ENCODE peak calls at places on chromosomes 3 and 15, in six cellular contexts. P is omental fat pad, J is left lung, L is fibroblast of pulmonary artery, S is A549, R is tibial artery. X is an unnamed sample.

GRCh38 chr3:15042936-15043335 is 22.2 kb downstream of the MRPS25 start:
- DNase-seq in P (no peak), J (no peak), L (peak; percentile 39), S (no peak), R (no peak), X (no peak)

GRCh38 chr3:108488631-108489030 is 21.8 kb downstream of the MYH15 start:
- DNase-seq in P (no peak), J (no peak), L (peak; percentile 87), S (no peak), R (no peak), X (peak; percentile 74)

GRCh38 chr3:68089572-68089991 is 435.2 kb upstream of the SUCLG2 start:
- DNase-seq in P (no peak), J (no peak), L (no peak), S (no peak), R (no peak), X (no peak)

GRCh38 chr3:31704651-31705179 is 172.0 kb downstream of the STT3B start:
- DNase-seq in P (no peak), J (peak; percentile 68), L (peak; percentile 22), S (peak; percentile 62), R (peak; percentile 78), X (peak; percentile 76)

GRCh38 chr3:52655895-52656294 is 29.8 kb downstream of the PBRM1 start:
- DNase-seq in P (no peak), J (no peak), L (no peak), S (no peak), R (no peak), X (no peak)

GRCh38 chr3:127035672-127036071 is 52.8 kb downstream of the PLXNA1 start:
- DNase-seq in P (peak; percentile 55), J (peak; percentile 91), L (peak; percentile 92), S (peak; percentile 33), R (peak; percentile 86), X (peak; percentile 97)

GRCh38 chr15:47744496-47744895 is 27.2 kb downstream of the SEMA6D start:
- DNase-seq in P (no peak), J (no peak), L (no peak), S (no peak), R (no peak), X (no peak)

GRCh38 chr3:52904000-52904399 is 6.7 kb upstream of the STIMATE start:
- DNase-seq in P (no peak), J (no peak), L (no peak), S (no peak), R (no peak), X (no peak)

GRCh38 chr15:62494144-62494543 is 329.1 kb upstream of the C2CD4B start:
- DNase-seq in P (no peak), J (no peak), L (no peak), S (no peak), R (no peak), X (no peak)

GRCh38 chr15:56320316-56320715 is 44.9 kb upstream of the TEX9 start:
- DNase-seq in P (no peak), J (no peak), L (no peak), S (no peak), R (no peak), X (no peak)

GRCh38 chr15:48414015-48414414 is 82.8 kb downstream of the DUT start:
- DNase-seq in P (no peak), J (no peak), L (peak; percentile 89), S (no peak), R (no peak), X (peak; percentile 95)

GRCh38 chr3:183837894-183838293 is 12.5 kb upstream of the MAP6D1 start:
- DNase-seq in P (no peak), J (no peak), L (no peak), S (no peak), R (no peak), X (no peak)

GRCh38 chr3:24640330-24640877 is 145.8 kb upstream of the THRB start:
- DNase-seq in P (no peak), J (no peak), L (peak; percentile 62), S (peak; percentile 17), R (no peak), X (peak; percentile 81)

GRCh38 chr15:85289677-85290365 is 90.6 kb upstream of the AKAP13 start:
- DNase-seq in P (no peak), J (peak; percentile 37), L (peak; percentile 67), S (peak; percentile 96), R (no peak), X (peak; percentile 54)

GRCh38 chr15:55555089-55555488 is 33.1 kb downstream of the PYGO1 start:
- DNase-seq in P (no peak), J (no peak), L (no peak), S (no peak), R (no peak), X (peak; percentile 10)

GRCh38 chr3:120907659-120908029 is 361 bp upstream of the STXBP5L start:
- DNase-seq in P (no peak), J (no peak), L (no peak), S (no peak), R (no peak), X (no peak)

GRCh38 chr3:156787926-156788663 is 38.1 kb upstream of the LEKR1 start:
- DNase-seq in P (no peak), J (no peak), L (peak; percentile 90), S (peak; percentile 60), R (no peak), X (peak; percentile 99)

GRCh38 chr15:60660290-60661051 is 181.5 kb upstream of the ICE2 start:
- DNase-seq in P (no peak), J (no peak), L (peak; percentile 81), S (no peak), R (no peak), X (peak; percentile 88)

GRCh38 chr15:32909431-32909830 is 191.6 kb downstream of the GREM1 start:
- DNase-seq in P (no peak), J (no peak), L (peak; percentile 58), S (no peak), R (no peak), X (peak; percentile 60)

GRCh38 chr15:82664021-82664420 is 16.9 kb upstream of the CPEB1 start:
- DNase-seq in P (no peak), J (no peak), L (no peak), S (no peak), R (no peak), X (no peak)

GRCh38 chr3:125212509-125213372 is at the start of gene SLC12A8:
- DNase-seq in P (no peak), J (no peak), L (no peak), S (no peak), R (no peak), X (no peak)

GRCh38 chr3:106759686-106760085 is 617.6 kb upstream of the CCDC54 start:
- DNase-seq in P (no peak), J (no peak), L (no peak), S (no peak), R (no peak), X (peak; percentile 26)

GRCh38 chr15:84648539-84648938 is 5.5 kb downstream of the WDR73 start:
- DNase-seq in P (no peak), J (peak; percentile 71), L (no peak), S (no peak), R (no peak), X (peak; percentile 60)

GRCh38 chr3:70615286-70615685 is 302.8 kb upstream of the MDFIC2 start:
- DNase-seq in P (no peak), J (no peak), L (no peak), S (no peak), R (no peak), X (no peak)

GRCh38 chr3:108420926-108421325 is 89.5 kb downstream of the MYH15 start:
- DNase-seq in P (no peak), J (no peak), L (peak; percentile 88), S (no peak), R (no peak), X (peak; percentile 90)

GRCh38 chr15:35206060-35206675 is 121.1 kb upstream of the NANOGP8 start:
- DNase-seq in P (no peak), J (no peak), L (peak; percentile 21), S (peak; percentile 13), R (no peak), X (peak; percentile 49)
- TF ChIP-seq CTCF in P (no peak), J (peak; percentile 30), L (peak; percentile 55), S (peak; percentile 38), R (no peak), X (peak; percentile 76)

GRCh38 chr3:193730498-193730897 is 137.5 kb downstream of the OPA1 start:
- DNase-seq in P (no peak), J (no peak), L (no peak), S (no peak), R (no peak), X (no peak)

GRCh38 chr3:193732391-193732790 is 139.4 kb downstream of the OPA1 start:
- DNase-seq in P (no peak), J (no peak), L (peak; percentile 52), S (peak; percentile 36), R (no peak), X (peak; percentile 83)

GRCh38 chr3:193732827-193733226 is 139.8 kb downstream of the OPA1 start:
- DNase-seq in P (no peak), J (no peak), L (no peak), S (no peak), R (no peak), X (no peak)

GRCh38 chr3:193730976-193731375 is 138.0 kb downstream of the OPA1 start:
- DNase-seq in P (no peak), J (no peak), L (no peak), S (no peak), R (no peak), X (no peak)

DNA sequence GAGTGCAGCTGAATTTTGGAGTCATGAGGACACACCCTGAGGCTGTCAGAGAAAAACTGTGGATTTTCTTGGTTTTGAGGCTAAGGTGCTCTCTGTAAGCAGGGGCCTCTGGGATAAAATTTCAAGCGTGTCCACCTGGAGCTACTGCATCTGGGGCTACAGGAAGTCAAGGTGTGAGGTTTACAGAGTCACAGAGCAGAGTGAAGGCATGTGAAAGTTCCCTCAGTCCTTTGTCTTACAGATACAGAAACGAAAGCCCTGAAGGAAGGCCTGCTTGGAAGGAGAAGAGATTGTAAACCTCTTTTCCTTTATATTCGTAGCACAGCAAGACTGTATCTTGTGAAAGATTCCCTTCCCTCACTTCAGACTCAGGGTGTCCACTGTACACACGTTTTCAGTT is 138.6 kb downstream of the OPA1 start:
- DNase-seq in P (no peak), J (no peak), L (no peak), S (no peak), R (no peak), X (no peak)
- TF ChIP-seq CTCF in P (no peak), J (no peak), L (no peak), S (no peak), R (no peak), X (no peak)

GRCh38 chr3:63565220-63565619 is 87.3 kb upstream of the SNTN start:
- DNase-seq in P (no peak), J (no peak), L (no peak), S (no peak), R (no peak), X (no peak)
- TF ChIP-seq CTCF in P (no peak), J (no peak), L (no peak), S (no peak), R (no peak), X (no peak)

GRCh38 chr15:57548835-57549234 is 42.9 kb upstream of the MYZAP start:
- DNase-seq in P (no peak), J (no peak), L (no peak), S (no peak), R (no peak), X (no peak)

GRCh38 chr15:57547243-57547755 is 44.4 kb upstream of the MYZAP start:
- DNase-seq in P (no peak), J (no peak), L (no peak), S (no peak), R (no peak), X (no peak)

GRCh38 chr15:57548325-57548724 is 43.4 kb upstream of the MYZAP start:
- DNase-seq in P (no peak), J (no peak), L (no peak), S (no peak), R (no peak), X (no peak)

GRCh38 chr15:57544840-57545239 is 46.9 kb upstream of the MYZAP start:
- DNase-seq in P (no peak), J (no peak), L (no peak), S (no peak), R (no peak), X (no peak)

GRCh38 chr15:57545995-57546394 is 45.7 kb upstream of the MYZAP start:
- DNase-seq in P (no peak), J (no peak), L (no peak), S (no peak), R (no peak), X (no peak)
- TF ChIP-seq CTCF in P (no peak), J (no peak), L (no peak), S (no peak), R (no peak), X (no peak)

X was measured in fibroblast of mammary gland.